ENCODE peak calls at places on chromosome 20, in seven cellular contexts. One of them, this sample, is unnamed.

GRCh38 chr20:39605908-39606307 is 643.8 kb downstream of the DHX35 start:
- DNase-seq in cardiac muscle cell: no peak
- DNase-seq in body of pancreas: no peak
- DNase-seq in fibroblast of lung: no peak
- DNase-seq in lung: no peak
- DNase-seq in right lobe of liver: no peak
- DNase-seq in mammary epithelial cell: peak
- DNase-seq in this sample: no peak

GRCh38 chr20:9200620-9201019 is 131.7 kb downstream of the PLCB4 start:
- DNase-seq in cardiac muscle cell: no peak
- DNase-seq in lung: no peak
- DNase-seq in fibroblast of lung: peak
- DNase-seq in right lobe of liver: no peak
- DNase-seq in body of pancreas: no peak
- DNase-seq in mammary epithelial cell: peak
- DNase-seq in this sample: no peak

GRCh38 chr20:7240490-7240889 is 473.0 kb downstream of the BMP2 start:
- DNase-seq in cardiac muscle cell: no peak
- DNase-seq in lung: no peak
- DNase-seq in mammary epithelial cell: no peak
- DNase-seq in body of pancreas: no peak
- DNase-seq in fibroblast of lung: no peak
- DNase-seq in right lobe of liver: no peak
- DNase-seq in this sample: no peak

GRCh38 chr20:57702091-57702490 is 7.7 kb downstream of the PMEPA1 start:
- DNase-seq in cardiac muscle cell: no peak
- DNase-seq in lung: no peak
- DNase-seq in body of pancreas: no peak
- DNase-seq in fibroblast of lung: no peak
- DNase-seq in mammary epithelial cell: no peak
- DNase-seq in right lobe of liver: no peak
- DNase-seq in this sample: no peak

GRCh38 chr20:14142171-14142570 is 146.9 kb downstream of the MACROD2 start:
- DNase-seq in body of pancreas: peak
- DNase-seq in mammary epithelial cell: peak
- DNase-seq in right lobe of liver: peak
- DNase-seq in cardiac muscle cell: peak
- DNase-seq in fibroblast of lung: peak
- DNase-seq in lung: peak
- DNase-seq in this sample: no peak

GRCh38 chr20:1304711-1305515 is 24.0 kb downstream of the SDCBP2 start:
- DNase-seq in body of pancreas: no peak
- DNase-seq in mammary epithelial cell: no peak
- DNase-seq in right lobe of liver: no peak
- DNase-seq in fibroblast of lung: no peak
- DNase-seq in lung: no peak
- DNase-seq in cardiac muscle cell: no peak
- DNase-seq in this sample: no peak

GRCh38 chr20:8305449-8305978 is 173.4 kb downstream of the PLCB1 start:
- DNase-seq in lung: peak
- DNase-seq in mammary epithelial cell: peak
- DNase-seq in body of pancreas: peak
- DNase-seq in fibroblast of lung: peak
- DNase-seq in right lobe of liver: peak
- DNase-seq in cardiac muscle cell: peak
- DNase-seq in this sample: no peak

GRCh38 chr20:1286267-1287036 is 20.4 kb downstream of the SNPH start:
- DNase-seq in right lobe of liver: no peak
- DNase-seq in mammary epithelial cell: no peak
- DNase-seq in fibroblast of lung: no peak
- DNase-seq in cardiac muscle cell: no peak
- DNase-seq in body of pancreas: no peak
- DNase-seq in lung: no peak
- DNase-seq in this sample: no peak

GRCh38 chr20:51388227-51388626 is 154.3 kb downstream of the NFATC2 start:
- DNase-seq in mammary epithelial cell: peak
- DNase-seq in fibroblast of lung: peak
- DNase-seq in cardiac muscle cell: no peak
- DNase-seq in right lobe of liver: no peak
- DNase-seq in lung: no peak
- DNase-seq in body of pancreas: no peak
- DNase-seq in this sample: no peak

GRCh38 chr20:20017852-20018245 is 687 bp downstream of the NAA20 start:
- DNase-seq in fibroblast of lung: peak
- DNase-seq in cardiac muscle cell: no peak
- DNase-seq in mammary epithelial cell: peak
- DNase-seq in body of pancreas: no peak
- DNase-seq in lung: no peak
- DNase-seq in right lobe of liver: no peak
- DNase-seq in this sample: no peak

GRCh38 chr20:19431906-19432305 is 219.5 kb downstream of the SLC24A3 start:
- DNase-seq in body of pancreas: no peak
- DNase-seq in cardiac muscle cell: no peak
- DNase-seq in mammary epithelial cell: no peak
- DNase-seq in fibroblast of lung: no peak
- DNase-seq in right lobe of liver: no peak
- DNase-seq in lung: no peak
- DNase-seq in this sample: no peak

GRCh38 chr20:35342154-35342769 is 50.0 kb upstream of the FAM83C start:
- DNase-seq in mammary epithelial cell: no peak
- DNase-seq in lung: no peak
- DNase-seq in fibroblast of lung: peak
- DNase-seq in cardiac muscle cell: peak
- DNase-seq in right lobe of liver: no peak
- DNase-seq in body of pancreas: no peak
- DNase-seq in this sample: no peak

GRCh38 chr20:23414526-23415188 is 6.6 kb downstream of the NAPB start:
- DNase-seq in mammary epithelial cell: no peak
- DNase-seq in right lobe of liver: no peak
- DNase-seq in lung: no peak
- DNase-seq in body of pancreas: no peak
- DNase-seq in cardiac muscle cell: no peak
- DNase-seq in fibroblast of lung: no peak
- DNase-seq in this sample: no peak

GRCh38 chr20:61508301-61508700 is 256.2 kb downstream of the CDH4 start:
- DNase-seq in mammary epithelial cell: no peak
- DNase-seq in body of pancreas: no peak
- DNase-seq in fibroblast of lung: no peak
- DNase-seq in lung: no peak
- DNase-seq in right lobe of liver: no peak
- DNase-seq in cardiac muscle cell: no peak
- DNase-seq in this sample: no peak

GRCh38 chr20:31699801-31700728 is 22.6 kb downstream of the BCL2L1 start:
- DNase-seq in body of pancreas: no peak
- DNase-seq in cardiac muscle cell: no peak
- DNase-seq in mammary epithelial cell: no peak
- DNase-seq in lung: no peak
- DNase-seq in right lobe of liver: no peak
- DNase-seq in fibroblast of lung: no peak
- DNase-seq in this sample: no peak
- H3K27ac ChIP-seq in body of pancreas: peak
- H3K27ac ChIP-seq in cardiac muscle cell: no peak
- H3K27ac ChIP-seq in mammary epithelial cell: peak
- H3K27ac ChIP-seq in lung: peak
- H3K27ac ChIP-seq in right lobe of liver: peak
- H3K27ac ChIP-seq in fibroblast of lung: peak
- H3K27ac ChIP-seq in this sample: peak

DNA sequence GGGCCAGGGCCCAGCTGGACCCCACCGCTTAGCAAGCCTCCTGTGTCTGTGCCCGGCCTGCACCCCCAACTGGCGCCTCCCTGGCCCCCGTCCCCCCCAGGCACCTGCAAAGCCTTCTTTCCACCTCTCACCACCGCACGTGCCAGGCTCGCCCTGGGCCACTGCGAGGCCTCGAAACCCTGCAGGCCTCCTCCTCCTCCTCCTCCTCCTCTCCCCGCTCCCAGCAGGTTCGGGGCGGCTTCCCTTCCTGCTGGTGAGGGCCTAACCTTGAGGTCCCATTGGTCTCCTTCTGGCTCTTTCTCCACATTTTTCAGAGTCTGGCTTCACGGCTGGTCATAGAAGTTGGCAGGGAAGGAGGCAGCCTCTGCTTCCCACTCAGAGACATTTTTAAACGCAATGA is 76.8 kb upstream of the GATA5 start:
- DNase-seq in body of pancreas: no peak
- DNase-seq in lung: no peak
- DNase-seq in fibroblast of lung: no peak
- DNase-seq in right lobe of liver: no peak
- DNase-seq in cardiac muscle cell: no peak
- DNase-seq in mammary epithelial cell: no peak
- DNase-seq in this sample: no peak
- H3K4me3 ChIP-seq in body of pancreas: no peak
- H3K4me3 ChIP-seq in lung: no peak
- H3K4me3 ChIP-seq in fibroblast of lung: no peak
- H3K4me3 ChIP-seq in right lobe of liver: no peak
- H3K4me3 ChIP-seq in cardiac muscle cell: peak
- H3K4me3 ChIP-seq in mammary epithelial cell: no peak
- H3K4me3 ChIP-seq in this sample: no peak

DNA sequence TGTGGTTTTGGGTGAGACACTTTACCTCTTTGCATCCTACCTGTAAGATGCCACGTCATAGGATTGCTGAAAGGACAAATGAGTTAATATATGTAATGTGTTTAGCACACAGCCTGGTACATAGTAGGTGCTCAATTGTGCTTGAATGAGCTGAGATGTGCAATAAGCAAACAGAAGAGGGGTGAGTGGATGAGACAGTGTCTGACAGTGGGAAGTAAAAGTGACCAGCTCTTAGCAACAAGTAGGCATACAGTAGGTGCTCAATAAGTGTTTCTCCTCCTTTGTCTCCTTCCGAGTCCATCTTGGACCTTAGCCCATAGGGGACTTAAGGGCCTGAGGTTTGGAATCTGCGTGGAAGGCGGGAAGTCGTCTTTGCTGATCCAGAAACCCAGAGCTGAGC is 104.7 kb downstream of the CEBPB start:
- DNase-seq in body of pancreas: no peak
- DNase-seq in lung: no peak
- DNase-seq in mammary epithelial cell: no peak
- DNase-seq in cardiac muscle cell: no peak
- DNase-seq in right lobe of liver: no peak
- DNase-seq in fibroblast of lung: no peak
- DNase-seq in this sample: no peak
- H3K27ac ChIP-seq in body of pancreas: no peak
- H3K27ac ChIP-seq in lung: no peak
- H3K27ac ChIP-seq in mammary epithelial cell: no peak
- H3K27ac ChIP-seq in cardiac muscle cell: no peak
- H3K27ac ChIP-seq in right lobe of liver: peak
- H3K27ac ChIP-seq in fibroblast of lung: peak
- H3K27ac ChIP-seq in this sample: peak

DNA sequence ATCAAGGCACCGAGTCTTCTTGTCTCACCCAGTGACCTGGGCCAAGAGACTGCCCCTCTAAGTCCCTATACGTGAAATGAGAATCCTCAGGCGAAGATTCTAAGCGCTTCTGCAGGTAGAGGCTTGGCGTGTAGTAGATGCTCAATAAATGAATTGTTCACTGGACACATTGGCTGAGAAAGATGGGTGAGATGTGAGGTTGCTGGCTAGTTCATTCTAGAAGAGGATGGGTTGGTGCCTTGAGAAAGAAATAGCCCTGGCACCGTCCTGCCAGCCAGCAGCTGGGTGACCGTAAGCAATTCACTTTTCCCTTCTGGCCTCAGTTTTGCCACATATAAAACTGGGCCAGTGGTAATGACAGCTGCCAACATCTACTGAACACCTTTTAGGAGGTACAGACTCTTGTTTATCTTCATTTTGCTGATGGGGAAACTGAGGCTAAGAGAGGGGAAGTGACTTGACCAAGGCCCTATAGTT is 1.4 kb downstream of the SRC start:
- DNase-seq in cardiac muscle cell: no peak
- DNase-seq in fibroblast of lung: no peak
- DNase-seq in lung: no peak
- DNase-seq in mammary epithelial cell: no peak
- DNase-seq in body of pancreas: no peak
- DNase-seq in right lobe of liver: no peak
- DNase-seq in this sample: no peak
- H3K4me3 ChIP-seq in cardiac muscle cell: no peak
- H3K4me3 ChIP-seq in fibroblast of lung: peak
- H3K4me3 ChIP-seq in lung: no peak
- H3K4me3 ChIP-seq in mammary epithelial cell: peak
- H3K4me3 ChIP-seq in body of pancreas: no peak
- H3K4me3 ChIP-seq in right lobe of liver: no peak
- H3K4me3 ChIP-seq in this sample: peak

DNA sequence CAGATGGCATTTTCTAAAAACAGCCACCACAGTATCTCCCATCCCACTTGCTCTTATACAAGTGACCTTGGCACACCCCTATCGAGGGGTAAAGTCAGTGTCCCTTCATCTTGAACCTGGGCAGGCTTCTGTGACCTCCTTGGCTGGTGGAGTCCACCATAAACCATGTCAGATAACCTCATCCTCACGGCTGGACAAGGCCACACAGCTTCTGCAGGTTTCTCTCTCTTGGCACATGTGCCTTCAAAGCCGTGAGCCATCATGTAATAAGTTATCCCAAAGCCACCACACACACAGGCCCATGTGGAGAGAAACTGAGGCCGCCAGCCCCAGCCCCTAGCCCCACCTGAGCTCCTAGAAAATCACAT is 105.4 kb downstream of the SNX5 start:
- DNase-seq in lung: no peak
- DNase-seq in right lobe of liver: no peak
- DNase-seq in mammary epithelial cell: no peak
- DNase-seq in body of pancreas: no peak
- DNase-seq in fibroblast of lung: no peak
- DNase-seq in cardiac muscle cell: no peak
- DNase-seq in this sample: no peak
- H3K27ac ChIP-seq in lung: no peak
- H3K27ac ChIP-seq in right lobe of liver: peak
- H3K27ac ChIP-seq in mammary epithelial cell: no peak
- H3K27ac ChIP-seq in body of pancreas: peak
- H3K27ac ChIP-seq in fibroblast of lung: no peak
- H3K27ac ChIP-seq in cardiac muscle cell: no peak
- H3K27ac ChIP-seq in this sample: no peak

DNA sequence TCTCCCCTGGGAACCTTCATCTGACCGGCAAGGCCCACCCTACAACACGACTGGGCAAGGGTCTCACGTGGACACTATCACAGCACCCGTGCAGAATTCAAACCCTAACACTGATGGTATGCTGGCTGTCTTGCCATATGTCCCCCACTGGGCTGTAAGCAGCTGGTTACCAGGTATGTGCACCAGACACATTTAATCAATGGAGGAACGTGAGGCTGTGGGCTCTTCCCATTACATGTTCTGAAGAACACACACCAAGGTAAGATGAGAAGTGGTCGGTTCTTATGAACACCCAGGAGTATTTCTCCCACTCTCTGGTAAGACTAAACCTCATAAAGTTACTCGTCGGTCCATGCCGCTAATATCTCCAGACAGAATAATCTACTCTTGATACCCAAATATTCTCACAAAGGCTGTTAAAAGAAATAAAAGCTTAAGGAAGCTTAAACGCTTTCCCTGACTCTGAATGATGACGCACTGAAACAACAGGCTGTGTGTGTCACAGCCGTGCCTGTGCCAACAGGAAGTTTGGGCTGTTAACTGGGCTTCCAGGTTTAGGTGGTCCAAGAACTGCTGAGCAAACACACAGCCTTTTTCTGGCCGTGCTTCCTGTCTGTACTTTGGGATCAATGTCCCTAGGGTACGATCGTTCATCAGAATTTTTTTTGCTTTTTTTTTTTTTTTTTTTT is 75.3 kb downstream of the SLC23A2 start:
- DNase-seq in right lobe of liver: peak
- DNase-seq in fibroblast of lung: peak
- DNase-seq in mammary epithelial cell: peak
- DNase-seq in body of pancreas: peak
- DNase-seq in cardiac muscle cell: no peak
- DNase-seq in lung: no peak
- DNase-seq in this sample: no peak
- H3K4me3 ChIP-seq in right lobe of liver: no peak
- H3K4me3 ChIP-seq in fibroblast of lung: no peak
- H3K4me3 ChIP-seq in mammary epithelial cell: no peak
- H3K4me3 ChIP-seq in body of pancreas: no peak
- H3K4me3 ChIP-seq in cardiac muscle cell: no peak
- H3K4me3 ChIP-seq in lung: no peak
- H3K4me3 ChIP-seq in this sample: no peak

GRCh38 chr20:38158701-38159325 is 6.3 kb downstream of the TGM2 start:
- DNase-seq in right lobe of liver: no peak
- DNase-seq in lung: no peak
- DNase-seq in body of pancreas: no peak
- DNase-seq in fibroblast of lung: no peak
- DNase-seq in mammary epithelial cell: no peak
- DNase-seq in cardiac muscle cell: peak
- DNase-seq in this sample: no peak
- H3K27ac ChIP-seq in right lobe of liver: peak
- H3K27ac ChIP-seq in lung: peak
- H3K27ac ChIP-seq in body of pancreas: no peak
- H3K27ac ChIP-seq in fibroblast of lung: no peak
- H3K27ac ChIP-seq in mammary epithelial cell: no peak
- H3K27ac ChIP-seq in cardiac muscle cell: peak
- H3K27ac ChIP-seq in this sample: peak

This sample was measured in vagina.